ENCODE peak calls at places on chromosomes 13 and 19, in nine cellular contexts. V is astrocyte, Z is brain microvascular endothelial cell, A is adrenal gland, X is tibial nerve, Y is psoas muscle, M is thyroid gland, L is neural progenitor cell, P is prostate gland. T is an unnamed sample.
A peak's percentile ranks its signal among the peaks of the same experiment; 100 is the strongest.

GRCh38 chr13:42110410-42111155 is 62.1 kb downstream of the DGKH start:
- DNase-seq in Z (peak; percentile 64), L (peak; percentile 60), M (no peak), X (peak; percentile 64), V (peak; percentile 58), A (no peak), Y (no peak), P (peak; percentile 44), T (peak; percentile 27)

GRCh38 chr19:681029-681626 is 4.9 kb downstream of the FSTL3 start:
- DNase-seq in Y (peak; percentile 97), L (peak; percentile 94), V (no peak), P (peak; percentile 91), Z (no peak), M (no peak), A (no peak), X (no peak), T (no peak)

GRCh38 chr19:2532252-2533071 is 56.5 kb downstream of the GADD45B start:
- DNase-seq in Y (no peak), P (peak; percentile 42), L (no peak), V (peak; percentile 90), M (no peak), A (no peak), Z (peak; percentile 90), X (no peak), T (peak; percentile 53)

GRCh38 chr13:107211073-107211472 is 643.1 kb upstream of the ARGLU1 start:
- DNase-seq in X (peak; percentile 89), P (peak; percentile 49), Y (peak; percentile 65), A (peak; percentile 63), L (peak; percentile 89), Z (peak; percentile 93), M (peak; percentile 63), V (peak; percentile 81), T (peak; percentile 23)

GRCh38 chr13:44159633-44160279 is 213.9 kb upstream of the SERP2 start:
- DNase-seq in X (no peak), Y (no peak), V (no peak), A (no peak), Z (no peak), P (peak; percentile 33), M (no peak), L (no peak), T (no peak)

GRCh38 chr13:21060063-21060826 is 1.1 kb downstream of the LATS2 start:
- DNase-seq in V (peak; percentile 38), L (peak; percentile 61), M (peak; percentile 60), X (peak; percentile 30), Z (no peak), A (peak; percentile 57), P (peak; percentile 17), Y (peak; percentile 85), T (no peak)

GRCh38 chr13:42063105-42063504 is 14.7 kb downstream of the DGKH start:
- DNase-seq in M (no peak), L (no peak), Y (no peak), V (no peak), Z (no peak), X (no peak), A (no peak), P (no peak), T (no peak)

GRCh38 chr19:45403781-45404556 is 900 bp downstream of the PPP1R13L start:
- DNase-seq in A (peak; percentile 68), P (peak; percentile 66), Y (no peak), X (no peak), M (peak; percentile 66), Z (peak; percentile 51), L (peak; percentile 77), V (no peak), T (no peak)

GRCh38 chr13:112837371-112838037 is 131.5 kb upstream of the MCF2L start:
- DNase-seq in L (no peak), V (no peak), P (no peak), Y (no peak), M (no peak), A (no peak), X (peak; percentile 34), Z (no peak), T (no peak)

DNA sequence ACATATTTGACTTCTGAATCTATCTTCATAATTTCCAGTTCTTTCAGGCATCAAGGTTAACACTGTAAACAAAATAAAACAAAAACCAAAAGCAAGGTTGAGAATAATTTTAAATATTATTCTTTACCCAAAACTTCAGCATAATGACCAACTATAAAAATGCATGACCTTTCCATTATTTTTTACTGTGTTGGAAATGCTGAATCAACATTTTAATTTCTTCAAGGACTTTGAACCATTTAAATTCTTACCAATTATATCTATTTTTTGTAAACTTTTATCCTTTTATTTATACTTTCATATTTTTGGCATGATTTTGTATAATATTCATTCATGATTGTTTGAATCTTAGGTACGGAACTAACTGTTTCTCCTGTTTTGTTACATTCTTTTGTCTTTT is 6.9 kb downstream of the ZNF585A start:
- DNase-seq in M (no peak), P (no peak), Z (no peak), X (no peak), A (no peak), Y (no peak), L (no peak), V (no peak), T (no peak)
- H3K36me3 ChIP-seq in M (peaks cover 27% of the 10 kb centered on the region), P (no peaks in the 10 kb centered on the region), Z (peaks cover 6% of the 10 kb centered on the region), X (peaks cover 10% of the 10 kb centered on the region), A (peaks cover 35% of the 10 kb centered on the region), Y (peaks cover 77% of the 10 kb centered on the region), L (peaks cover 20% of the 10 kb centered on the region), V (peaks cover 12% of the 10 kb centered on the region), T (peaks cover 3% of the 10 kb centered on the region)

DNA sequence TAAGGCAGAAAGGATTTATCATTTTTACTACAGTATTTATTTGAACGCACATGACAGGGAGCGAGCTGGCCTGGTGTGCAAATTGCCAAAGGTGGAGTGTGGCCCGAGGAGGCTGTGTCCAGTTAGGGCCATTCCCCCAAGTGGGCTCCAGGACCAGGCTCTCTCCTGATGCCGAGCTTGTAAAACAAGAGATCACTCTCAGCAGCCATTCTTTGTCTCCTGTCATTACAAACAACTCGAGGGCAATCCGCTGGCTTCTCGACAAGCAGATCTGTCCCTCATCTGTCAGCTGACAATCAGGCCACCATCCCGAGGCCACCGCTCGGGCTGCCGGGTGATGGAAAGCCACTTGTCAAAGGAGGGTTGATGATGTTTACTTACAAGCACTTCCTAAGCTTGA is 418.9 kb downstream of the ZNF536 start:
- DNase-seq in M (no peak), A (no peak), X (peak; percentile 3), P (peak; percentile 1), L (no peak), Y (no peak), V (no peak), Z (no peak), T (no peak)
- TF ChIP-seq CTCF in M (no peak), A (no peak), X (no peak), P (no peak), L (no peak), Y (no peak), V (no peak), Z (no peak), T (no peak)

GRCh38 chr19:38310986-38311385 is 4.8 kb downstream of the YIF1B start:
- DNase-seq in A (no peak), V (no peak), P (no peak), X (no peak), M (no peak), Y (no peak), Z (no peak), L (no peak), T (no peak)

GRCh38 chr19:38308006-38308766 is 4.1 kb downstream of the C19orf33 start:
- DNase-seq in L (no peak), M (no peak), X (no peak), P (no peak), Y (no peak), Z (no peak), V (no peak), A (no peak), T (no peak)

GRCh38 chr19:38309615-38310278 is 5.7 kb downstream of the C19orf33 start:
- DNase-seq in L (no peak), Y (no peak), X (no peak), A (no peak), M (no peak), Z (no peak), V (no peak), P (no peak), T (no peak)

GRCh38 chr19:38308926-38309614 is 5.0 kb downstream of the C19orf33 start:
- DNase-seq in Z (no peak), A (no peak), X (no peak), V (no peak), M (no peak), P (no peak), Y (no peak), L (no peak), T (no peak)

GRCh38 chr19:38310279-38310670 is 5.5 kb downstream of the YIF1B start:
- DNase-seq in V (no peak), P (no peak), M (no peak), Y (no peak), L (no peak), X (no peak), Z (no peak), A (no peak), T (no peak)
- H3K27me3 ChIP-seq in V (no peaks in the 10 kb centered on the region), P (no peaks in the 10 kb centered on the region), M (no peaks in the 10 kb centered on the region), Y (no peaks in the 10 kb centered on the region), L (no peaks in the 10 kb centered on the region), X (no peaks in the 10 kb centered on the region), Z (no peaks in the 10 kb centered on the region), A (no peaks in the 10 kb centered on the region), T (no peaks in the 10 kb centered on the region)

GRCh38 chr19:8490873-8491272 is 11.6 kb downstream of the PRAM1 start:
- DNase-seq in L (no peak), A (no peak), Y (no peak), V (no peak), X (no peak), P (no peak), M (no peak), Z (no peak), T (no peak)
- H3K36me3 ChIP-seq in L (no peaks in the 10 kb centered on the region), A (peaks cover 36% of the 10 kb centered on the region), Y (peaks cover 38% of the 10 kb centered on the region), V (peaks cover 13% of the 10 kb centered on the region), X (peaks cover 3% of the 10 kb centered on the region), P (peaks cover 17% of the 10 kb centered on the region), M (peaks cover 24% of the 10 kb centered on the region), Z (peaks cover 37% of the 10 kb centered on the region), T (peaks cover 22% of the 10 kb centered on the region)

DNA sequence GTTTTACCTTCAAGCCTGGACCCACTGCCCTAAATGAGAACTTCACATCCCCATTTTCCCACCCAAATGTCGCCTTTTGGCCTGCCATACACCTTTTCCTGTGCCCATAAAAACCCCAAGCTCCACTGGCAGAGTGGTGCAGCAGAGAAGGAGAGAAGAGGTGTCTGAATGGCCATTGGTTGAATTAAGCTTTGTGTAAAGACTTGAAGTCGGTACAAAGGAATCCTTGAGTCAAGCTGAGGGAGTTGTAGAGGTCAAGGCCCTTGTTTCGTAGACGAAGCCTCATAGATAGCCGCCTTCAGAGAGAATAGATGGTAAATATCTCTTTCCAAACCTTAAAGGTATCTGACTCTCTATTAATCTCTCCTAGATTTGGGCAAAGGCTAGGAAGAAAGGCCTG is 1479.2 kb upstream of the PRR20A start:
- DNase-seq in M (no peak), Z (no peak), A (no peak), Y (no peak), V (no peak), P (no peak), L (no peak), X (no peak), T (no peak)
- TF ChIP-seq CTCF in M (no peak), Z (no peak), A (no peak), Y (no peak), V (no peak), P (no peak), L (no peak), X (no peak), T (no peak)